ENCODE peak calls at places on chromosomes 3 and 15, in eight cellular contexts. Z is right cardiac atrium; S is HL-60; P is tibial artery; O is A549; J is CD4-positive, alpha-beta T cell; R is IMR-90; K is left ventricle myocardium inferior. N is an unnamed sample.

GRCh38 chr15:31214864-31215489 is 111.7 kb upstream of the KLF13 start:
- DNase-seq in Z (peak; percentile 82), S (peak; percentile 92), P (peak; percentile 74), O (no peak), J (no peak), R (no peak), K (peak; percentile 58), N (no peak)

GRCh38 chr15:69299451-69300128 is 878 bp downstream of the PAQR5 start:
- DNase-seq in Z (no peak), S (no peak), P (no peak), O (peak; percentile 65), J (no peak), R (no peak), K (no peak), N (no peak)

GRCh38 chr3:123467051-123467450 is 18.2 kb upstream of the ADCY5 start:
- DNase-seq in Z (no peak), S (no peak), P (no peak), O (no peak), J (no peak), R (no peak), K (no peak), N (no peak)

GRCh38 chr3:151491525-151491924 is 30.7 kb upstream of the IGSF10 start:
- DNase-seq in Z (no peak), S (no peak), P (no peak), O (no peak), J (no peak), R (no peak), K (no peak), N (no peak)

GRCh38 chr3:194133661-194134230 is 2.2 kb upstream of the HES1 start:
- DNase-seq in Z (peak; percentile 91), S (no peak), P (peak; percentile 55), O (no peak), J (no peak), R (peak; percentile 55), K (peak; percentile 75), N (peak; percentile 52)

GRCh38 chr3:174441588-174442316 is 417.4 kb upstream of the NAALADL2 start:
- DNase-seq in Z (no peak), S (no peak), P (no peak), O (no peak), J (no peak), R (no peak), K (no peak), N (no peak)

GRCh38 chr3:65561617-65562016 is 477.1 kb downstream of the MAGI1 start:
- DNase-seq in Z (no peak), S (no peak), P (no peak), O (no peak), J (no peak), R (no peak), K (no peak), N (no peak)

GRCh38 chr15:72970965-72971746 is 81.1 kb upstream of the NEO1 start:
- DNase-seq in Z (no peak), S (no peak), P (no peak), O (no peak), J (no peak), R (peak; percentile 33), K (no peak), N (no peak)

DNA sequence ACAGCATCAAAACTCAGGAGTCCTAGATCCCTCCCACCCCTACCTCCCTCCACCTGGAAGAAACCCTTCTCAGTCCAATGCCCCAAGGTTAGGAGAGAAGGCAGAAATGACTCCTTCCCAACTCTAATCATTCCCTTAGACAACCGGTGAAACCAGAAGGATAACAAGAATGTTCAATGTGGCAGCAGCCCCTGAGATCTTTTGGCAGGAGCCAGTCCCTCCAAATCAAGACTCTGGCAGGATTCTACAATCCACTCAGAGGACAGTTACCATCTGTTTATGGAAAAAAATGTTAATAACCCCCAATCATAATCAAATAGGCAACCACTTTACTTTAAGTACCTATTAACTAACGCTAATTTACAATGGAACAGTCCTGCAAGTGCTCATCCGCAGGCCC is 136.5 kb downstream of the NTRK3 start:
- DNase-seq in Z (no peak), S (no peak), P (no peak), O (no peak), J (no peak), R (no peak), K (no peak), N (no peak)
- H3K27ac ChIP-seq in Z (no peak overlapping the region), S (no peak overlapping the region), P (no peak overlapping the region), O (no peak overlapping the region), J (no peak overlapping the region), R (no peak overlapping the region), K (no peak overlapping the region), N (no peak overlapping the region)

GRCh38 chr3:95565502-95565901 is 1248.9 kb upstream of the EPHA6 start:
- DNase-seq in Z (no peak), S (no peak), P (no peak), O (no peak), J (no peak), R (no peak), K (no peak), N (no peak)
- H3K27ac ChIP-seq in Z (no peak overlapping the region), S (no peak overlapping the region), P (no peak overlapping the region), O (no peak overlapping the region), J (no peak overlapping the region), R (no peak overlapping the region), K (no peak overlapping the region), N (no peak overlapping the region)

GRCh38 chr3:178500631-178501030 is 35.6 kb upstream of the KCNMB2 start:
- DNase-seq in Z (no peak), S (no peak), P (no peak), O (no peak), J (no peak), R (no peak), K (no peak), N (no peak)
- H3K27ac ChIP-seq in Z (no peak overlapping the region), S (no peak overlapping the region), P (no peak overlapping the region), O (no peak overlapping the region), J (no peak overlapping the region), R (no peak overlapping the region), K (no peak overlapping the region), N (no peak overlapping the region)

GRCh38 chr15:40369474-40369869 is 11.5 kb downstream of the DISP2 start:
- DNase-seq in Z (no peak), S (no peak), P (no peak), O (no peak), J (no peak), R (no peak), K (no peak), N (no peak)

GRCh38 chr15:40366204-40367037 is 8.4 kb downstream of the DISP2 start:
- DNase-seq in Z (no peak), S (no peak), P (no peak), O (no peak), J (no peak), R (no peak), K (no peak), N (no peak)

GRCh38 chr15:40367038-40367672 is 9.1 kb downstream of the DISP2 start:
- DNase-seq in Z (peak; percentile 91), S (no peak), P (no peak), O (no peak), J (no peak), R (no peak), K (peak; percentile 91), N (peak; percentile 80)

GRCh38 chr15:40368701-40369473 is 10.9 kb downstream of the DISP2 start:
- DNase-seq in Z (no peak), S (no peak), P (no peak), O (no peak), J (no peak), R (no peak), K (no peak), N (peak; percentile 7)

GRCh38 chr15:40367673-40368611 is 9.9 kb downstream of the DISP2 start:
- DNase-seq in Z (peak; percentile 92), S (peak; percentile 92), P (peak; percentile 74), O (peak; percentile 70), J (peak; percentile 77), R (peak; percentile 87), K (peak; percentile 82), N (peak; percentile 69)
- H3K27ac ChIP-seq in Z (peak overlapping the region; percentile 86), S (peak overlapping the region; percentile 61), P (peak overlapping the region; percentile 29), O (peak overlapping the region; percentile 55), J (no peak overlapping the region), R (no peak overlapping the region), K (peak overlapping the region; percentile 95), N (no peak overlapping the region)

DNA sequence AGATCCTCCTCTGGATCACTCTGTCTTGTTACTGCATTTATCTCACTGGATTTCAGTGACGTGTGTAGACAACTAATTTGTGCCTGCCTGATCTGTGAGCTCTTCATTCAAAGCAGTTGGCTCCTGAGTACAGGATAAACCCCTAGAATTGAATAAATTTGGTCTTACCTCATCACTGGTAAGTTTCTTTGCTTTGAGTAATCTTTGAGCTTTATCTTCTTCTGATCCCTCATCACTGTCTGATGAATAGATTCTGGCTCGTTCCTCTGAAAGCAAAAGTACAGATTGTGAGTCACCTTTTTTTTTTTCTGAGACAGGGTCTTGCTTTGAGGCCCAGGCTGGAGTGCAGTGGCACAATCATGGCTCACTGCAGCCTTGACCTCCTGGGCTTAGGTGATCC is 24.5 kb downstream of the LEO1 start:
- DNase-seq in Z (no peak), S (no peak), P (no peak), O (no peak), J (no peak), R (peak; percentile 28), K (no peak), N (no peak)
- H3K27ac ChIP-seq in Z (no peak overlapping the region), S (no peak overlapping the region), P (no peak overlapping the region), O (no peak overlapping the region), J (no peak overlapping the region), R (no peak overlapping the region), K (no peak overlapping the region), N (no peak overlapping the region)

N was measured in substantia nigra.